ENCODE peak calls at places on chromosomes 12 and 14, in six cellular contexts. P is adrenal gland, W is upper lobe of left lung, C is endodermal cell, O is right lobe of liver, Q is kidney. K is an unnamed sample. For H3K36me3, the result is how much of the 10 kb centered on the place peaks cover.

GRCh38 chr14:30443368-30444007 is 115.5 kb upstream of the G2E3 start:
- DNase-seq in C (no peak), W (no peak), P (no peak), Q (no peak), O (no peak), K (no peak)

GRCh38 chr12:129635003-129635685 is 268.7 kb downstream of the TMEM132D start:
- DNase-seq in Q (no peak), P (no peak), C (peak), W (no peak), O (no peak), K (no peak)

GRCh38 chr14:72061718-72062117 is 129.5 kb downstream of the RGS6 start:
- DNase-seq in W (no peak), P (no peak), O (no peak), C (no peak), Q (no peak), K (no peak)

GRCh38 chr14:30114051-30114450 is 186.4 kb upstream of the PRKD1 start:
- DNase-seq in O (no peak), P (no peak), Q (no peak), C (no peak), W (no peak), K (no peak)

GRCh38 chr12:51868821-51869489 is 18.9 kb upstream of the ANKRD33 start:
- DNase-seq in O (peak), P (no peak), C (peak), Q (peak), W (no peak), K (no peak)

GRCh38 chr14:101729382-101729781 is 32.1 kb upstream of the PPP2R5C start:
- DNase-seq in O (no peak), W (no peak), Q (no peak), P (no peak), C (no peak), K (no peak)

GRCh38 chr12:1880876-1881275 is 37.6 kb downstream of the CACNA2D4 start:
- DNase-seq in P (no peak), O (no peak), Q (no peak), W (no peak), C (peak), K (no peak)

GRCh38 chr14:84028205-84028604 is 1501.7 kb upstream of the FLRT2 start:
- DNase-seq in P (no peak), Q (no peak), O (no peak), C (no peak), W (no peak), K (no peak)

GRCh38 chr12:89156862-89157262 is 195.4 kb downstream of the DUSP6 start:
- DNase-seq in P (no peak), C (no peak), W (no peak), O (no peak), Q (no peak), K (no peak)

GRCh38 chr12:132288516-132289188 is 40.7 kb downstream of the GALNT9 start:
- DNase-seq in C (no peak), Q (peak), W (no peak), O (no peak), P (no peak), K (no peak)

GRCh38 chr12:116087399-116087798 is 190.1 kb downstream of the MED13L start:
- DNase-seq in C (no peak), W (no peak), P (no peak), O (no peak), Q (no peak), K (no peak)

GRCh38 chr12:53067074-53067992 is 11.9 kb downstream of the SPRYD3 start:
- DNase-seq in W (no peak), P (no peak), C (peak), O (no peak), Q (peak), K (no peak)

GRCh38 chr12:107405436-107405835 is 280.2 kb upstream of the PWP1 start:
- DNase-seq in P (no peak), O (no peak), Q (no peak), W (no peak), C (no peak), K (no peak)

GRCh38 chr12:91123236-91123635 is 11.9 kb upstream of the LUM start:
- DNase-seq in O (no peak), Q (no peak), P (no peak), C (no peak), W (no peak), K (no peak)

GRCh38 chr14:72715910-72716268 is 178.0 kb downstream of the DPF3 start:
- DNase-seq in W (no peak), C (no peak), P (no peak), O (no peak), Q (peak), K (no peak)

GRCh38 chr12:49389092-49389703 is 21.9 kb downstream of the SPATS2 start:
- DNase-seq in C (peak), W (peak), P (no peak), O (no peak), Q (peak), K (peak)

GRCh38 chr12:108122072-108122471 is 7.0 kb upstream of the WSCD2 start:
- DNase-seq in O (no peak), P (no peak), W (no peak), Q (no peak), C (no peak), K (no peak)

GRCh38 chr12:70403827-70404226 is 37.7 kb downstream of the KCNMB4 start:
- DNase-seq in W (no peak), P (no peak), C (no peak), O (no peak), Q (no peak), K (no peak)

GRCh38 chr12:120142231-120142877 is 25.8 kb upstream of the RAB35 start:
- DNase-seq in P (no peak), O (peak), C (no peak), W (no peak), Q (peak), K (no peak)

GRCh38 chr12:95989504-95990123 is 6.5 kb downstream of the HAL start:
- DNase-seq in O (no peak), C (no peak), W (no peak), P (no peak), Q (no peak), K (no peak)

GRCh38 chr14:37143500-37143874 is 28.9 kb downstream of the SLC25A21 start:
- DNase-seq in C (no peak), Q (no peak), W (no peak), O (no peak), P (no peak), K (no peak)

GRCh38 chr12:92244036-92244435 is 98.4 kb upstream of the BTG1 start:
- DNase-seq in P (peak), C (no peak), Q (no peak), O (no peak), W (no peak), K (no peak)

GRCh38 chr14:56817396-56817921 is 7.2 kb upstream of the OTX2 start:
- DNase-seq in Q (no peak), W (no peak), C (peak), P (no peak), O (no peak), K (no peak)

GRCh38 chr14:64938972-64939816 is 3.4 kb downstream of the GPX2 start:
- DNase-seq in C (peak), W (no peak), Q (peak), O (no peak), P (no peak), K (no peak)

DNA sequence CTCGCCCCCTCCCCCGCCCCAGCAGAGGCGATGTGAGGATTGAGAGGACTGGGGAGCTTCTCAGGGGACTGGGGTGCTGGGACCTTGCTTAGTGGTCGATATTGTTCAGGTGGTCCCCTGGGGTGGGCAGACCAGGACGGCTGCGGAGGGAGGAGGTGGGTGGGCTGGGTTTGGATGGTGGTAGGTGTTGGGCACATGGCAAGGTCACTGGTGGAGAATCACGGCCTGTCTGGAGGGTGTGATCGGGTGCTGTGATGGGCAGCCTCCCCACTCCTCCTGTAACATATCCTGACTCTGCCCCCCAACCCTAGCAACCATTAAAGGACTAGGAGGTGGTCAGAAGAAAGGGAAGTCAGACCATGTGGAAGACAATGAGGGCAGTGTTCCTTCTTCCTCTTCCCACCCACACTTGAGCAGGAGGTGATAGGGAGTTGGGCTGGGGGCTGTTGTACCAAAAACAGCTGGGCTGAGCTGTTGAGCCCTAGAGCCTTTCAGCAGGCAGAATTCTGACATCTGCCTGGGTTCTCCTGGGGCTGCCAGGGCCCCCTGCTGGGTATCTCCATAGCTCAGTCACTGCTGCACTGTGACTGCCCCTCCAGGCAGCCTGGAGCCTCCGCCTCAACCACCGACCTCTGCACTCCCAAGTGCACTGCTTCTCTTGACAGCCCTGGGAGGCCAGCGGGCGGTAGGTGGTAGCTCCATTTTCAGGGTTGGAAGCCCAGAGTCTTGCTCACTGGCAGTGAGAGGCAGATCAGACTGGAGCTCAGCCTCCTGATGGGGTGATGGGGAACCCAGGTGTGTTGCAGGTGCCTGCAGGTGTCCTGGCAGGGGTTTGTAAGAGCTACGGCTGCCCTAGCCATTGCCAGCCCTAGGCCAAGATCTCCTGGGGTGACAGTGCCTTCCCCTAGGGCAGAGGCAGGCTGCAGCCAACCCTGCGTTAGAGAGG is 15.3 kb downstream of the VASH1 start:
- DNase-seq in Q (no peak), W (no peak), C (peak), O (no peak), P (no peak), K (no peak)
- TF ChIP-seq CTCF in Q (no peak), W (no peak), C (peak), O (no peak), P (no peak), K (no peak)

GRCh38 chr12:67306712-67307111 is 37.6 kb downstream of the CAND1 start:
- DNase-seq in Q (no peak), P (no peak), W (no peak), O (no peak), C (no peak), K (no peak)
- H3K36me3 ChIP-seq in Q (under half), P (half or more), W (half or more), O (under half), C (half or more), K (under half)

DNA sequence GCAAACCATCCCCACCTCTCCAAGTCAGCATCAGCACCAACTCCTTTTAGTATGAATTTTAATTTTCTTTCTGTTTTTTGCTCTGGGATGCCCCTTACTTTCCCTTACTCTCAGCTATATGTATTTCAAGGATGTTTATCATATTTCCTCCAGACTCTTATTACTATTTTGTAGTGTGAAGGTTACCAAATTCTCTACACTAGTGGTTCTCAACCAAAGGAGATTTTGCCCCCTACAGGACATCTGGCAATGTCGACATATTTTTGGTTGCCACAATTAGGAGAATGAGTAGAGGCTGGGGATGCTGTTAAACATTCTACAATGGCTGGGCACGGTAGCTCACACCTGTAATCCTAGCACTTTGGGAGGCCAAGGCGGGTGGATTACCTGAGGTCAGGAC is 29.1 kb upstream of the SOS2 start:
- DNase-seq in O (no peak), P (peak), Q (no peak), C (peak), W (no peak), K (no peak)
- TF ChIP-seq CTCF in O (peak), P (peak), Q (peak), C (peak), W (no peak), K (peak)

DNA sequence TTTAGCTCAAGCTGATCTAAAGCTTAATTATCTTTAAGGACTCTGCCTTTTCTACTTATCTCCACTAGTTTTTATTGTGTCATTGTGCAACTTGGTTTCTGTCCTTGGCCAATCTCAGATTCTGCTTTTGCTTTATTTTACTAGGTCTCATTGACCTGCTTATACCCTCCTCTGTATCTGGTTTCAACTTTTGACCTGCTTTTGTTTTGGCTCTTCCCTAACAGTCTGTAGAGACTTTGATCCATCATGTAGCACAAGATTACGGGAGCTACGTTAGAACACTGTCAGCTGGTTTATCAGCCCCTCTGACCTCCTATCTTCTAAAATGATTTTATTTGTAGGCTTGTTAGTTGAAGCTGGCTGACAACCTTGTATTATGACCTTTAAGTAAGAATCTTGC is 43.6 kb downstream of the ZCRB1 start:
- DNase-seq in C (no peak), O (no peak), W (no peak), P (no peak), Q (no peak), K (no peak)
- H3K36me3 ChIP-seq in C (under half), O (under half), W (under half), P (under half), Q (under half), K (under half)

GRCh38 chr12:12716845-12717585 is at the start of gene CDKN1B:
- DNase-seq in W (peak), C (peak), Q (peak), O (peak), P (peak), K (peak)

GRCh38 chr12:12718382-12718761 is 1.2 kb downstream of the CDKN1B start:
- DNase-seq in O (no peak), Q (no peak), P (no peak), C (no peak), W (no peak), K (no peak)

GRCh38 chr12:12718853-12719252 is 1.7 kb downstream of the CDKN1B start:
- DNase-seq in W (no peak), Q (no peak), O (no peak), C (no peak), P (no peak), K (no peak)

GRCh38 chr12:12716151-12716844 is 870 bp upstream of the CDKN1B start:
- DNase-seq in P (no peak), Q (no peak), O (no peak), W (no peak), C (peak), K (no peak)

GRCh38 chr12:12717586-12718381 is 616 bp downstream of the CDKN1B start:
- DNase-seq in C (peak), Q (peak), P (peak), O (peak), W (peak), K (peak)
- TF ChIP-seq CTCF in C (peak), Q (no peak), P (no peak), O (no peak), W (no peak), K (no peak)

DNA sequence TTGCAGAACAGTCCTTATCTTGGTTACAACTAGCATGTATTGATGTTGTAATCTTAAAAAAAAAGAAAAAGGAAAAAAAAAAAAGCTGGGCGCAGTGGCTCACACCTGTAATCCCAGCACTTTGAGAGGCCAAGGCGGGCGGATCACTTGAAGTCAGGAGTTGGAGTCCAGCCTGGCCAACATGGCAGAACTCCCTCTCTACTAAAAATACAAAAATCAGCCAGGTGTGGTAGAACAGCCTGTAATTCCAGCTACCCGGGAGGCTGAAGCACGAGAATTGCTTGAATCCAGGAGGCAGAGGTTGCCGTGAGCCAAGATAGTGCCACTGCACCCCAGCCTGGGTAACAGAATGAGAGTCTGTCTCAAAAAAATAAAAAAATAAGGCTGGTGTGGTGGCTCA is 25.6 kb upstream of the TEAD4 start:
- DNase-seq in P (no peak), Q (no peak), O (no peak), C (no peak), W (no peak), K (no peak)
- H3K36me3 ChIP-seq in P (half or more), Q (under half), O (under half), C (half or more), W (half or more), K (under half)

GRCh38 chr14:68894123-68894522 is 85.0 kb downstream of the ACTN1 start:
- DNase-seq in Q (peak), P (no peak), W (no peak), C (no peak), O (no peak), K (no peak)

GRCh38 chr14:68894802-68895201 is 84.3 kb downstream of the ACTN1 start:
- DNase-seq in P (no peak), Q (no peak), W (no peak), C (no peak), O (no peak), K (no peak)

GRCh38 chr14:68895304-68895703 is 83.8 kb downstream of the ACTN1 start:
- DNase-seq in C (no peak), Q (peak), O (no peak), W (no peak), P (no peak), K (no peak)

GRCh38 chr14:68897559-68898160 is 81.4 kb downstream of the ACTN1 start:
- DNase-seq in P (no peak), C (no peak), W (no peak), O (no peak), Q (peak), K (no peak)

GRCh38 chr14:68896132-68896531 is 83.0 kb downstream of the ACTN1 start:
- DNase-seq in Q (peak), C (peak), W (no peak), O (no peak), P (no peak), K (no peak)
- TF ChIP-seq CTCF in Q (no peak), C (peak), W (no peak), O (peak), P (no peak), K (no peak)

DNA sequence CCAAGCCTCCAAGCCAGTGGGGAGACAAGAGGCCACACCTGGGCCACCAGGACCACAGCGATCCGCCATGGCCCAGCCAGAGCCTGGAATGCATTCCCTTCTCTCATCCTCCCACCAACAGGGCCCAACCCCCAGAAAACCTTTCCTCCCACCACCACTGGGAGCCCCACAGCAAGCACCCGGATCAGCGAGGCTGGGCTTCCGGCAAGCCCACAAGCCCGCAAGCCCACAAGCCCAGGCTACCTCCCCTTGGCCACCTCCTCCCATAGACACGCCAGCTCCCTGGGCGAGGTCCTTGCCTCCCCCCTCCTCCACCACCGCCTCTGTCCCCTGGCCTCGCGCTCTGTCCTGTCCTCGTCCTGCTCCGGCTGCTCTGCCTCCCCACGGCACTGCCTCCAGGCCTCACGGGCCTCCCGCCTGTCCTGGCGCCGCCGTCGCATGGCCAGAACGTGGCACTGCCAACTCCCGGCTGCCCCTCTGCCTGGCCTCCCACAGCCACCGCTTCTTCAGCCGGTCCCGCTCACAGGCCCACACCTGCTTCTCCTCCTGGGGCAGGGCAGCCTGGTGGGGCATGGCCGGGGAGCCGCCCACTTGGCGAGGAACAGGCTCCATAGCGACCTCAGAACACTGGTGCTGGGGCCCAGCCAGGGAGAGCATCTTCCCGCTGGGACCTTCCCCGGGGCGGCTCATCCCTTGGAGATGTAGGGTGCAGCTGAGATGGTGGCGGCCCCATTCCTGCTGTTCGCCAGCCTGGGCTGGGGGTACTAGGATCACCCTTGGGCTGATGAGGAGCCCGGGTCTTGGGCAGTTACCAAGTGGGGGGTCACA is 5.6 kb downstream of the CDK2AP1 start:
- DNase-seq in O (no peak), C (peak), W (no peak), P (no peak), Q (peak), K (no peak)
- H3K36me3 ChIP-seq in O (under half), C (under half), W (half or more), P (under half), Q (under half), K (under half)